ENCODE peak calls at places on chromosomes 5 and 9, in five cellular contexts. One of them, this sample, is unnamed.

GRCh38 chr5:43636076-43636475 is 33.1 kb downstream of the NNT start:
- DNase-seq in H7: no peak
- DNase-seq in NCI-H510A treated with DMSO at 0.1 percent for 48 hours: no peak
- DNase-seq in hepatocyte: no peak
- DNase-seq in HTR-8/SVneo: no peak
- DNase-seq in this sample: no peak

GRCh38 chr5:142650881-142651280 is 35.0 kb downstream of the FGF1 start:
- DNase-seq in H7: no peak
- DNase-seq in NCI-H510A treated with DMSO at 0.1 percent for 48 hours: no peak
- DNase-seq in hepatocyte: no peak
- DNase-seq in HTR-8/SVneo: no peak
- DNase-seq in this sample: no peak

GRCh38 chr5:87831499-87831898 is 418.8 kb upstream of the CCNH start:
- DNase-seq in H7: no peak
- DNase-seq in NCI-H510A treated with DMSO at 0.1 percent for 48 hours: no peak
- DNase-seq in hepatocyte: no peak
- DNase-seq in HTR-8/SVneo: no peak
- DNase-seq in this sample: no peak

GRCh38 chr9:36415822-36416515 is 15.9 kb upstream of the RNF38 start:
- DNase-seq in H7: peak
- DNase-seq in NCI-H510A treated with DMSO at 0.1 percent for 48 hours: no peak
- DNase-seq in hepatocyte: no peak
- DNase-seq in HTR-8/SVneo: no peak
- DNase-seq in this sample: no peak

GRCh38 chr9:105191508-105192118 is 52.8 kb upstream of the SLC44A1 start:
- DNase-seq in H7: no peak
- DNase-seq in NCI-H510A treated with DMSO at 0.1 percent for 48 hours: no peak
- DNase-seq in hepatocyte: no peak
- DNase-seq in HTR-8/SVneo: no peak
- DNase-seq in this sample: no peak

GRCh38 chr5:53922508-53923498 is 362.4 kb downstream of the NDUFS4 start:
- DNase-seq in H7: no peak
- DNase-seq in NCI-H510A treated with DMSO at 0.1 percent for 48 hours: peak
- DNase-seq in hepatocyte: no peak
- DNase-seq in HTR-8/SVneo: no peak
- DNase-seq in this sample: no peak

GRCh38 chr5:127416896-127417295 is 100.5 kb upstream of the PRRC1 start:
- DNase-seq in H7: no peak
- DNase-seq in NCI-H510A treated with DMSO at 0.1 percent for 48 hours: no peak
- DNase-seq in hepatocyte: no peak
- DNase-seq in HTR-8/SVneo: no peak
- DNase-seq in this sample: no peak

GRCh38 chr5:43208658-43209057 is 16.6 kb downstream of the NIM1K start:
- DNase-seq in H7: no peak
- DNase-seq in NCI-H510A treated with DMSO at 0.1 percent for 48 hours: no peak
- DNase-seq in hepatocyte: no peak
- DNase-seq in HTR-8/SVneo: no peak
- DNase-seq in this sample: no peak

GRCh38 chr9:89593776-89594427 is 10.9 kb upstream of the GADD45G start:
- DNase-seq in H7: peak
- DNase-seq in NCI-H510A treated with DMSO at 0.1 percent for 48 hours: peak
- DNase-seq in hepatocyte: peak
- DNase-seq in HTR-8/SVneo: peak
- DNase-seq in this sample: no peak

GRCh38 chr5:146867996-146868708 is 10.4 kb downstream of the PPP2R2B start:
- DNase-seq in H7: no peak
- DNase-seq in NCI-H510A treated with DMSO at 0.1 percent for 48 hours: no peak
- DNase-seq in hepatocyte: no peak
- DNase-seq in HTR-8/SVneo: no peak
- DNase-seq in this sample: no peak

GRCh38 chr5:115374057-115374775 is 77.8 kb upstream of the CCDC112 start:
- DNase-seq in H7: no peak
- DNase-seq in NCI-H510A treated with DMSO at 0.1 percent for 48 hours: no peak
- DNase-seq in hepatocyte: no peak
- DNase-seq in HTR-8/SVneo: no peak
- DNase-seq in this sample: no peak

GRCh38 chr9:123020796-123021195 is 12.7 kb upstream of the GPR21 start:
- DNase-seq in H7: no peak
- DNase-seq in NCI-H510A treated with DMSO at 0.1 percent for 48 hours: no peak
- DNase-seq in hepatocyte: no peak
- DNase-seq in HTR-8/SVneo: no peak
- DNase-seq in this sample: no peak

GRCh38 chr9:272251-273213 is 57.9 kb downstream of the DOCK8 start:
- DNase-seq in H7: no peak
- DNase-seq in NCI-H510A treated with DMSO at 0.1 percent for 48 hours: no peak
- DNase-seq in hepatocyte: no peak
- DNase-seq in HTR-8/SVneo: no peak
- DNase-seq in this sample: no peak

GRCh38 chr5:147809830-147810666 is 21.4 kb downstream of the SPINK1 start:
- DNase-seq in H7: no peak
- DNase-seq in NCI-H510A treated with DMSO at 0.1 percent for 48 hours: peak
- DNase-seq in hepatocyte: no peak
- DNase-seq in HTR-8/SVneo: no peak
- DNase-seq in this sample: no peak

GRCh38 chr9:110828148-110828730 is 159.6 kb downstream of the MUSK start:
- DNase-seq in H7: no peak
- DNase-seq in NCI-H510A treated with DMSO at 0.1 percent for 48 hours: no peak
- DNase-seq in hepatocyte: peak
- DNase-seq in HTR-8/SVneo: no peak
- DNase-seq in this sample: no peak

GRCh38 chr9:85417674-85418073 is 324.1 kb downstream of the AGTPBP1 start:
- DNase-seq in H7: no peak
- DNase-seq in NCI-H510A treated with DMSO at 0.1 percent for 48 hours: no peak
- DNase-seq in hepatocyte: no peak
- DNase-seq in HTR-8/SVneo: no peak
- DNase-seq in this sample: no peak

GRCh38 chr9:69137311-69137710 is 36.8 kb upstream of the TJP2 start:
- DNase-seq in H7: no peak
- DNase-seq in NCI-H510A treated with DMSO at 0.1 percent for 48 hours: no peak
- DNase-seq in hepatocyte: no peak
- DNase-seq in HTR-8/SVneo: no peak
- DNase-seq in this sample: no peak

GRCh38 chr9:76655121-76655531 is 109.1 kb upstream of the PCA3 start:
- DNase-seq in H7: no peak
- DNase-seq in NCI-H510A treated with DMSO at 0.1 percent for 48 hours: no peak
- DNase-seq in hepatocyte: no peak
- DNase-seq in HTR-8/SVneo: no peak
- DNase-seq in this sample: no peak

GRCh38 chr9:108834959-108835696 is 20.7 kb downstream of the ACTL7B start:
- DNase-seq in H7: no peak
- DNase-seq in NCI-H510A treated with DMSO at 0.1 percent for 48 hours: no peak
- DNase-seq in hepatocyte: no peak
- DNase-seq in HTR-8/SVneo: no peak
- DNase-seq in this sample: no peak

GRCh38 chr5:175861337-175862130 is 9.8 kb upstream of the CPLX2 start:
- DNase-seq in H7: no peak
- DNase-seq in NCI-H510A treated with DMSO at 0.1 percent for 48 hours: no peak
- DNase-seq in hepatocyte: no peak
- DNase-seq in HTR-8/SVneo: no peak
- DNase-seq in this sample: no peak

GRCh38 chr9:124239249-124240073 is 18.3 kb upstream of the NEK6 start:
- DNase-seq in H7: no peak
- DNase-seq in NCI-H510A treated with DMSO at 0.1 percent for 48 hours: no peak
- DNase-seq in hepatocyte: no peak
- DNase-seq in HTR-8/SVneo: no peak
- DNase-seq in this sample: no peak

GRCh38 chr5:31220968-31221367 is 27.5 kb downstream of the CDH6 start:
- DNase-seq in H7: no peak
- DNase-seq in NCI-H510A treated with DMSO at 0.1 percent for 48 hours: peak
- DNase-seq in hepatocyte: peak
- DNase-seq in HTR-8/SVneo: no peak
- DNase-seq in this sample: no peak

GRCh38 chr5:114360816-114361723 is 800 bp upstream of the KCNN2 start:
- DNase-seq in H7: peak
- DNase-seq in NCI-H510A treated with DMSO at 0.1 percent for 48 hours: no peak
- DNase-seq in hepatocyte: peak
- DNase-seq in HTR-8/SVneo: peak
- DNase-seq in this sample: no peak

GRCh38 chr5:34749431-34749872 is 89.5 kb upstream of the TTC23L start:
- DNase-seq in H7: no peak
- DNase-seq in NCI-H510A treated with DMSO at 0.1 percent for 48 hours: no peak
- DNase-seq in hepatocyte: no peak
- DNase-seq in HTR-8/SVneo: no peak
- DNase-seq in this sample: peak

GRCh38 chr5:131825404-131826013 is 28.7 kb upstream of the FNIP1 start:
- DNase-seq in H7: no peak
- DNase-seq in NCI-H510A treated with DMSO at 0.1 percent for 48 hours: no peak
- DNase-seq in hepatocyte: no peak
- DNase-seq in HTR-8/SVneo: no peak
- DNase-seq in this sample: no peak

GRCh38 chr9:124941689-124942561 is 1.0 kb upstream of the GOLGA1 start:
- DNase-seq in H7: peak
- DNase-seq in NCI-H510A treated with DMSO at 0.1 percent for 48 hours: peak
- DNase-seq in hepatocyte: peak
- DNase-seq in HTR-8/SVneo: peak
- DNase-seq in this sample: no peak

GRCh38 chr5:155512302-155512701 is 498.7 kb downstream of the KIF4B start:
- DNase-seq in H7: peak
- DNase-seq in NCI-H510A treated with DMSO at 0.1 percent for 48 hours: no peak
- DNase-seq in hepatocyte: no peak
- DNase-seq in HTR-8/SVneo: no peak
- DNase-seq in this sample: no peak

GRCh38 chr9:8730618-8731017 is 931.0 kb upstream of the DMAC1 start:
- DNase-seq in H7: no peak
- DNase-seq in NCI-H510A treated with DMSO at 0.1 percent for 48 hours: no peak
- DNase-seq in hepatocyte: no peak
- DNase-seq in HTR-8/SVneo: no peak
- DNase-seq in this sample: no peak

GRCh38 chr5:136066705-136067271 is 38.0 kb downstream of the TGFBI start:
- DNase-seq in H7: no peak
- DNase-seq in NCI-H510A treated with DMSO at 0.1 percent for 48 hours: no peak
- DNase-seq in hepatocyte: no peak
- DNase-seq in HTR-8/SVneo: no peak
- DNase-seq in this sample: no peak

GRCh38 chr5:53479656-53480473 is 564 bp upstream of the FST start:
- DNase-seq in H7: peak
- DNase-seq in NCI-H510A treated with DMSO at 0.1 percent for 48 hours: peak
- DNase-seq in hepatocyte: peak
- DNase-seq in HTR-8/SVneo: peak
- DNase-seq in this sample: no peak

GRCh38 chr9:137482094-137482781 is 23.1 kb upstream of the NSMF start:
- DNase-seq in H7: peak
- DNase-seq in NCI-H510A treated with DMSO at 0.1 percent for 48 hours: no peak
- DNase-seq in hepatocyte: peak
- DNase-seq in HTR-8/SVneo: peak
- DNase-seq in this sample: no peak

GRCh38 chr9:4704129-4704528 is 24.8 kb downstream of the CDC37L1 start:
- DNase-seq in H7: no peak
- DNase-seq in NCI-H510A treated with DMSO at 0.1 percent for 48 hours: no peak
- DNase-seq in hepatocyte: no peak
- DNase-seq in HTR-8/SVneo: no peak
- DNase-seq in this sample: no peak

GRCh38 chr9:109507421-109507838 is 9.3 kb upstream of the PTPN3 start:
- DNase-seq in H7: no peak
- DNase-seq in NCI-H510A treated with DMSO at 0.1 percent for 48 hours: no peak
- DNase-seq in hepatocyte: peak
- DNase-seq in HTR-8/SVneo: no peak
- DNase-seq in this sample: peak

GRCh38 chr9:128724744-128725211 is 851 bp upstream of the ZDHHC12 start:
- DNase-seq in H7: peak
- DNase-seq in NCI-H510A treated with DMSO at 0.1 percent for 48 hours: peak
- DNase-seq in hepatocyte: peak
- DNase-seq in HTR-8/SVneo: peak
- DNase-seq in this sample: no peak

GRCh38 chr9:121581775-121582600 is 69.4 kb upstream of the DAB2IP start:
- DNase-seq in H7: peak
- DNase-seq in NCI-H510A treated with DMSO at 0.1 percent for 48 hours: no peak
- DNase-seq in hepatocyte: no peak
- DNase-seq in HTR-8/SVneo: no peak
- DNase-seq in this sample: no peak

GRCh38 chr5:91154338-91154737 is 228.8 kb downstream of the ARRDC3 start:
- DNase-seq in H7: no peak
- DNase-seq in NCI-H510A treated with DMSO at 0.1 percent for 48 hours: no peak
- DNase-seq in hepatocyte: no peak
- DNase-seq in HTR-8/SVneo: no peak
- DNase-seq in this sample: no peak

GRCh38 chr5:55855509-55855908 is 4.4 kb downstream of the IL31RA start:
- DNase-seq in H7: no peak
- DNase-seq in NCI-H510A treated with DMSO at 0.1 percent for 48 hours: no peak
- DNase-seq in hepatocyte: no peak
- DNase-seq in HTR-8/SVneo: peak
- DNase-seq in this sample: no peak

GRCh38 chr5:166781729-166782128 is 1509.7 kb upstream of the WWC1 start:
- DNase-seq in H7: peak
- DNase-seq in NCI-H510A treated with DMSO at 0.1 percent for 48 hours: no peak
- DNase-seq in hepatocyte: no peak
- DNase-seq in HTR-8/SVneo: no peak
- DNase-seq in this sample: no peak